ENCODE peak calls at places on chromosomes 5 and 9, in four cellular contexts. P is stimulated activated CD4-positive, alpha-beta T cell treated with anti-CD3 and anti-CD28 coated beads, Interleukin-2, amount 100 ng/mL, for 48 hours; E is AG20443; C is DMS153. R is an unnamed sample.

GRCh38 chr9:16877256-16877655 is 6.8 kb upstream of the BNC2 start:
- DNase-seq in C (no peak), P (no peak), E (no peak), R (no peak)

GRCh38 chr5:180915924-180916323 is 17.0 kb downstream of the BTNL8 start:
- DNase-seq in C (no peak), E (no peak), P (no peak), R (no peak)

GRCh38 chr9:114552716-114553115 is 34.9 kb upstream of the ATP6V1G1 start:
- DNase-seq in P (no peak), E (no peak), C (no peak), R (no peak)

GRCh38 chr9:126643945-126644527 is 30.3 kb downstream of the LMX1B start:
- DNase-seq in E (no peak), P (no peak), C (no peak), R (no peak)

GRCh38 chr9:126456396-126456795 is 129.8 kb downstream of the MVB12B start:
- DNase-seq in P (no peak), E (peak), C (no peak), R (no peak)

GRCh38 chr9:114861922-114862605 is 56.2 kb upstream of the TNFSF15 start:
- DNase-seq in C (no peak), E (no peak), P (no peak), R (no peak)

GRCh38 chr5:111719773-111720172 is 37.2 kb downstream of the NREP start:
- DNase-seq in C (no peak), P (no peak), E (no peak), R (no peak)

GRCh38 chr9:129607026-129607397 is 13.9 kb downstream of the C9orf50 start:
- DNase-seq in E (no peak), P (no peak), C (no peak), R (no peak)

GRCh38 chr9:125428060-125428481 is 166.4 kb downstream of the GAPVD1 start:
- DNase-seq in C (no peak), E (peak), P (peak), R (no peak)

GRCh38 chr9:38246833-38247232 is 145.7 kb upstream of the ALDH1B1 start:
- DNase-seq in P (no peak), C (no peak), E (no peak), R (no peak)

GRCh38 chr5:137822158-137822764 is 45.4 kb upstream of the MYOT start:
- DNase-seq in E (peak), C (no peak), P (no peak), R (peak)

GRCh38 chr9:128845186-128845931 is 15.8 kb upstream of the SPOUT1 start:
- DNase-seq in E (peak), P (no peak), C (peak), R (no peak)

GRCh38 chr9:135516132-135516860 is 4.9 kb upstream of the LCN1 start:
- DNase-seq in P (no peak), E (no peak), C (no peak), R (no peak)

GRCh38 chr9:128250839-128251558 is 24.8 kb downstream of the GOLGA2 start:
- DNase-seq in C (no peak), P (no peak), E (no peak), R (no peak)

GRCh38 chr5:81091199-81091598 is 131.0 kb downstream of the RASGRF2 start:
- DNase-seq in C (no peak), P (no peak), E (no peak), R (no peak)

GRCh38 chr5:168159425-168159824 is 132.0 kb upstream of the WWC1 start:
- DNase-seq in E (no peak), C (peak), P (no peak), R (no peak)

GRCh38 chr5:43275391-43275790 is 37.8 kb downstream of the HMGCS1 start:
- DNase-seq in E (no peak), C (no peak), P (no peak), R (no peak)

GRCh38 chr5:42930934-42931333 is 109.2 kb downstream of the ANXA2R start:
- DNase-seq in E (no peak), C (no peak), P (no peak), R (no peak)

GRCh38 chr9:78210841-78211301 is 25.0 kb upstream of the CEP78 start:
- DNase-seq in C (no peak), E (no peak), P (no peak), R (no peak)

GRCh38 chr9:10957878-10958277 is 345.1 kb upstream of the PTPRD start:
- DNase-seq in C (no peak), E (no peak), P (no peak), R (no peak)

GRCh38 chr9:79611091-79611614 is 39.4 kb downstream of the TLE4 start:
- DNase-seq in C (no peak), E (peak), P (no peak), R (no peak)

GRCh38 chr9:94757158-94757557 is 30.7 kb downstream of the AOPEP start:
- DNase-seq in C (no peak), P (no peak), E (peak), R (no peak)

GRCh38 chr9:98311541-98311940 is 56.1 kb upstream of the TBC1D2 start:
- DNase-seq in C (no peak), E (no peak), P (no peak), R (no peak)

GRCh38 chr9:114396558-114397218 is 8.9 kb upstream of the AKNA start:
- DNase-seq in C (no peak), E (peak), P (no peak), R (no peak)

GRCh38 chr9:70465398-70465797 is 50.9 kb upstream of the KLF9 start:
- DNase-seq in E (no peak), C (no peak), P (no peak), R (no peak)

GRCh38 chr5:83227611-83228010 is 150.3 kb downstream of the XRCC4 start:
- DNase-seq in P (no peak), E (no peak), C (no peak), R (no peak)

GRCh38 chr5:14743601-14744295 is 79.2 kb downstream of the OTULIN start:
- DNase-seq in C (no peak), E (peak), P (no peak), R (no peak)

GRCh38 chr5:178399723-178400115 is 167.1 kb upstream of the PHYKPL start:
- DNase-seq in E (no peak), C (no peak), P (no peak), R (no peak)

GRCh38 chr5:138829341-138829740 is 45.8 kb downstream of the LRRTM2 start:
- DNase-seq in E (no peak), C (no peak), P (no peak), R (no peak)

GRCh38 chr9:101578378-101578777 is 16.4 kb downstream of the PPP3R2 start:
- DNase-seq in E (no peak), P (no peak), C (no peak), R (no peak)

GRCh38 chr5:82793808-82794419 is 283.3 kb downstream of the TMEM167A start:
- DNase-seq in E (peak), P (peak), C (no peak), R (no peak)

GRCh38 chr9:38227061-38227540 is 158.1 kb upstream of the SHB start:
- DNase-seq in C (peak), P (peak), E (peak), R (peak)

R was measured in GM18507.